ENCODE peak calls at places on chromosomes 16 and 17, in four cellular contexts. E, Z, U and G are unnamed samples. For H3K9me3, the result is how much of the 10 kb centered on the place peaks cover.

GRCh38 chr16:79097090-79097489 is 503.4 kb downstream of the MAF start:
- DNase-seq in E (no peak), Z (no peak), U (no peak), G (no peak)

GRCh38 chr17:58387834-58388233 is 29.5 kb downstream of the RNF43 start:
- DNase-seq in E (no peak), Z (no peak), U (no peak), G (no peak)

GRCh38 chr17:50856431-50856830 is 9.7 kb downstream of the TOB1 start:
- DNase-seq in E (no peak), Z (no peak), U (no peak), G (no peak)

GRCh38 chr17:37744961-37745800 is at the start of gene HNF1B:
- DNase-seq in E (no peak), Z (no peak), U (peak), G (no peak)

GRCh38 chr16:318628-319027 is 33.9 kb downstream of the AXIN1 start:
- DNase-seq in E (no peak), Z (no peak), U (no peak), G (peak)

GRCh38 chr17:7223375-7223774 is 3.6 kb downstream of the ACADVL start:
- DNase-seq in E (no peak), Z (no peak), U (no peak), G (no peak)

GRCh38 chr17:67400193-67400592 is 23.1 kb downstream of the PITPNC1 start:
- DNase-seq in E (no peak), Z (no peak), U (no peak), G (no peak)

GRCh38 chr17:63764701-63765100 is 8.7 kb downstream of the CCDC47 start:
- DNase-seq in E (no peak), Z (no peak), U (no peak), G (no peak)

GRCh38 chr17:50380369-50381259 is 7.6 kb downstream of the EME1 start:
- DNase-seq in E (no peak), Z (no peak), U (no peak), G (no peak)

GRCh38 chr17:5571281-5571680 is 13.0 kb downstream of the NLRP1 start:
- DNase-seq in E (no peak), Z (no peak), U (no peak), G (no peak)

GRCh38 chr16:50711862-50712567 is 18.6 kb downstream of the NOD2 start:
- DNase-seq in E (no peak), Z (no peak), U (no peak), G (no peak)

GRCh38 chr16:35752012-35752772 is 2292.8 kb downstream of the TP53TG3F start:
- DNase-seq in E (no peak), Z (no peak), U (no peak), G (no peak)
- H3K9me3 ChIP-seq in E (under half), Z (under half), U (under half), G (under half)

GRCh38 chr17:3935140-3935542 is 18.9 kb upstream of the P2RX1 start:
- DNase-seq in E (peak), Z (no peak), U (peak), G (peak)

GRCh38 chr17:3935825-3936355 is 19.6 kb upstream of the P2RX1 start:
- DNase-seq in E (no peak), Z (no peak), U (no peak), G (no peak)

GRCh38 chr17:3940965-3941698 is 23.1 kb downstream of the ATP2A3 start:
- DNase-seq in E (no peak), Z (no peak), U (no peak), G (no peak)

GRCh38 chr17:3937359-3937758 is 21.1 kb upstream of the P2RX1 start:
- DNase-seq in E (no peak), Z (no peak), U (no peak), G (no peak)
- H3K27ac ChIP-seq in E (no peak), Z (no peak), U (no peak), G (no peak)

DNA sequence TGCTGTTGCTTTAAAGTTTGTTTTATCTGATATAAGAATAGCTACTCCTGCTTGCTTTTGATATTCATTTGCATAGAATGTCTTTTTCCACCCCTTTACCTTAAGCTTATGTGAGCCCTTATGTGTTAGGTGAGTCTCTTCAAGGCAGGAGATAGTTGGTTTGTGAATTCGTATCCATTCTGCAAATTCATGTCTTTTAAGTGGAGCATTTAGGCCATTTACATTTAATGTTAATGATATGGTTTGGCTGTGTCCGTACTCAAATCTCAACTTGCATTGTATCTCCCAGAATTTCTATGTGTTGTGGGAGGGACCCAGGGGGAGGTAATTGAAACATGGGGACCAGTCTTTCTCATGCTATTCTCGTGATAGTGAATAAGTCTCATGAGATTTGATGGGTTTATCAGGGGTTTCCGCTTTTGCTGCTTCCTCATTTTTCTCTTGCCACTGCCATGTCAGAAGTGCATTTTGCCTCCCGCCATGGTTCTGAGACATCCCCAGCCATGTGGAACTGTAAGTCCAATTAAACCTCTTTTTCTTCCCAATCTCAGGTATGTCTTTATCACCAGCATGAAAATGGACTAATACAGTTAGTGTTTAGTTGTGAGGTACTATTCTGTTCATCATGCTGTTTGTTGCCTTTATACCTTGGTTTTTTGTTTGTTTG is 27.2 kb downstream of the ATF7IP2 start:
- DNase-seq in E (no peak), Z (no peak), U (no peak), G (no peak)
- H3K9me3 ChIP-seq in E (under half), Z (under half), U (half or more), G (under half)

GRCh38 chr17:27576429-27577123 is 54.4 kb upstream of the LGALS9 start:
- DNase-seq in E (no peak), Z (no peak), U (no peak), G (no peak)
- H3K27ac ChIP-seq in E (no peak), Z (no peak), U (peak), G (no peak)

GRCh38 chr17:43352579-43352978 is 46.2 kb upstream of the ARL4D start:
- DNase-seq in E (no peak), Z (no peak), U (no peak), G (no peak)
- H3K9me3 ChIP-seq in E (under half), Z (under half), U (under half), G (under half)

GRCh38 chr16:85311741-85312140 is 199.5 kb upstream of the CIBAR2 start:
- DNase-seq in E (no peak), Z (no peak), U (no peak), G (no peak)

GRCh38 chr16:85308585-85309540 is 196.6 kb upstream of the CIBAR2 start:
- DNase-seq in E (no peak), Z (no peak), U (no peak), G (no peak)

GRCh38 chr16:85307552-85308364 is 195.5 kb upstream of the CIBAR2 start:
- DNase-seq in E (no peak), Z (no peak), U (no peak), G (no peak)

GRCh38 chr16:85310868-85311585 is 198.8 kb upstream of the CIBAR2 start:
- DNase-seq in E (peak), Z (no peak), U (no peak), G (no peak)

GRCh38 chr16:85309656-85310587 is 197.7 kb upstream of the CIBAR2 start:
- DNase-seq in E (no peak), Z (no peak), U (peak), G (no peak)
- H3K27ac ChIP-seq in E (peak), Z (no peak), U (peak), G (no peak)